ENCODE peak calls at places on chromosome 1, in seven cellular contexts. H, P, Y, O, C, S and G are unnamed samples.

GRCh38 chr1:247443641-247444040 is 14.3 kb downstream of the OR2B11 start:
- DNase-seq in C (no peak), H (no peak), O (no peak), S (no peak), P (no peak), Y (no peak), G (no peak)

GRCh38 chr1:167762061-167762746 is 40.4 kb downstream of the MPZL1 start:
- DNase-seq in P (no peak), Y (no peak), O (no peak), H (no peak), C (no peak), S (peak; percentile 51), G (no peak)

GRCh38 chr1:21490774-21491482 is 18.3 kb upstream of the ALPL start:
- DNase-seq in S (peak; percentile 74), Y (peak; percentile 78), O (no peak), H (no peak), C (peak; percentile 82), P (peak; percentile 64), G (peak; percentile 91)

GRCh38 chr1:211713231-211713630 is 37.8 kb upstream of the NEK2 start:
- DNase-seq in C (no peak), Y (no peak), H (no peak), P (no peak), O (no peak), S (peak; percentile 56), G (no peak)

GRCh38 chr1:27719286-27720251 is 6.2 kb upstream of the FAM76A start:
- DNase-seq in P (peak; percentile 6), C (peak; percentile 25), H (no peak), O (no peak), S (peak; percentile 33), Y (no peak), G (no peak)

GRCh38 chr1:198934901-198935301 is 296.1 kb downstream of the PTPRC start:
- DNase-seq in Y (no peak), C (peak; percentile 78), P (peak; percentile 51), S (no peak), O (no peak), H (no peak), G (no peak)

GRCh38 chr1:50424045-50424939 is 1.0 kb upstream of the DMRTA2 start:
- DNase-seq in P (no peak), O (no peak), Y (peak; percentile 32), C (peak; percentile 38), H (no peak), S (no peak), G (no peak)

GRCh38 chr1:89518116-89518780 is 6.4 kb upstream of the LRRC8B start:
- DNase-seq in S (peak; percentile 39), O (no peak), C (peak; percentile 24), P (peak; percentile 18), Y (no peak), H (no peak), G (no peak)

GRCh38 chr1:45945426-45945825 is 142.0 kb downstream of the MAST2 start:
- DNase-seq in H (no peak), Y (no peak), S (no peak), O (no peak), P (peak; percentile 59), C (peak; percentile 11), G (no peak)

GRCh38 chr1:160205974-160206369 is 788 bp downstream of the PEA15 start:
- DNase-seq in P (peak; percentile 64), S (peak; percentile 68), Y (no peak), O (no peak), C (peak; percentile 74), H (no peak), G (no peak)

GRCh38 chr1:92488832-92489231 is 2.1 kb upstream of the GFI1 start:
- DNase-seq in Y (no peak), O (no peak), C (no peak), S (no peak), H (no peak), P (no peak), G (no peak)

GRCh38 chr1:111141803-111142202 is 1.8 kb downstream of the CEPT1 start:
- DNase-seq in O (no peak), C (no peak), P (no peak), Y (no peak), S (peak; percentile 41), H (no peak), G (no peak)

GRCh38 chr1:231037585-231038517 is 2.2 kb downstream of the FAM89A start:
- DNase-seq in P (no peak), S (peak; percentile 71), H (no peak), Y (peak; percentile 93), O (no peak), C (peak; percentile 96), G (no peak)

GRCh38 chr1:219792337-219793021 is 135.9 kb downstream of the SLC30A10 start:
- DNase-seq in H (no peak), P (peak; percentile 75), Y (no peak), O (no peak), C (no peak), S (no peak), G (no peak)

GRCh38 chr1:162397943-162398560 is 13.9 kb downstream of the SH2D1B start:
- DNase-seq in C (no peak), H (no peak), P (no peak), S (no peak), Y (peak; percentile 68), O (no peak), G (no peak)

GRCh38 chr1:245212221-245212710 is 57.5 kb downstream of the KIF26B start:
- DNase-seq in C (no peak), O (no peak), P (no peak), S (no peak), Y (no peak), H (no peak), G (no peak)

GRCh38 chr1:30533141-30533540 is 190.2 kb downstream of the MATN1 start:
- DNase-seq in Y (no peak), C (no peak), S (no peak), H (no peak), O (no peak), P (no peak), G (no peak)

GRCh38 chr1:11488966-11489625 is 10.1 kb downstream of the DISP3 start:
- DNase-seq in Y (no peak), P (no peak), S (no peak), O (no peak), C (no peak), H (no peak), G (no peak)

GRCh38 chr1:245156736-245157505 is 2.1 kb downstream of the KIF26B start:
- DNase-seq in Y (peak; percentile 75), H (no peak), C (peak; percentile 34), S (peak; percentile 74), P (peak; percentile 12), O (no peak), G (peak; percentile 52)

GRCh38 chr1:228955691-228956090 is 220.4 kb downstream of the RHOU start:
- DNase-seq in H (no peak), P (peak; percentile 70), O (no peak), S (no peak), Y (no peak), C (peak; percentile 48), G (no peak)

GRCh38 chr1:198598796-198599321 is 40.0 kb upstream of the PTPRC start:
- DNase-seq in C (no peak), Y (no peak), O (no peak), S (no peak), H (no peak), P (no peak), G (no peak)

GRCh38 chr1:30283199-30283962 is 440.0 kb downstream of the MATN1 start:
- DNase-seq in P (no peak), Y (no peak), H (no peak), C (no peak), O (no peak), S (no peak), G (no peak)

GRCh38 chr1:86866665-86867064 is 47.3 kb downstream of the SELENOF start:
- DNase-seq in P (peak; percentile 87), C (peak; percentile 73), Y (no peak), O (no peak), H (no peak), S (peak; percentile 47), G (no peak)

DNA sequence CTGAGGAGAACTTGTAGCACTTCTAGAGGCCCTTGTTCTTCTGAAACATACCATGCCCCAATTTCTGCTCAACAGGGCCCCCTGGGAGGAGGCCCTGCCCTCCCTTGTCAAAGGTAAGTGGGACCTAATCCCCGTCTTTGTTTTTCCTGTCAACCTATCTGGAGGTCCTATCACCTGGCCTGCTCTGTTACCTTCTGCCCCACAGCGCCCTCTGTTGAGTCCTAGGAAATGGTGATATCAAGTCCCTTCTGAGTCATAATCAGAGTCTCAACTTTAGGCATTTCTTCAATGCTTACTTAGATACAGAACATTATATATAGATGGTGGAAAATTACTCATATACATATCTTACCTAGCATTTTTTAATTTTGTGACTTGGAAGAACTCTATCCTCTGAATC is 28.2 kb upstream of the FCRL4 start:
- DNase-seq in P (no peak), C (no peak), Y (peak; percentile 85), H (peak; percentile 21), S (peak; percentile 17), O (no peak), G (peak; percentile 70)
- H2BK5ac ChIP-seq in P (no peak overlapping the region), C (no peak overlapping the region), Y (no peak overlapping the region), H (no peak overlapping the region), S (no peak overlapping the region), O (no peak overlapping the region), G (no peak overlapping the region)

DNA sequence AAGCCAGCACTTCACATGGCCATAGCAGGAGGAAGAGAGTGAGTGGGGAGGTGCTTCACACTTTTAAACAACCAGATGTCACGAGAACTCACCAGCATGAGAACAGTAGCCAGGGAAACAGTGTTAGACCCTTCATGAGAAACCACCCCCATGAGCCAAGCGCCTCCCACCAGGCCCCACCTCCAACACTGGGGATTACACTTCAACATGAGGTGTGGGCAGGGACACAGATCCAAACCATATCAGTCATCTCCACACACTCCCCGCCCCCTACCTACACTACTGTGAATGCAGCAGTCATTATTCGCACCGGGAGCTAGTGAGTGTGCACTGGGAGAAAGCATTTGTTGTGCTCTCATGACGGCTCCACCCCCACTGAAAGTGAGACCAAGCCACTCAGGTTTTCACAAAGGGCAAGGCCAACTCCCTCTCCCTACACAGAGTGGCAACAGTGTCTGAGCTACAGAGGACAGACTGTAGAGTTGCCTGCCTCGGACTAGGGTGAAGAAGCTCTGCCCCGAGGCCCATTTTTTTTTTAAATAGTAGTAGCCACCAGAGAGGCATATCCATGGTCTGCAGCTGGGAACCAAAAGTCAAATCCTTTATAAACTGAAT is 125.6 kb downstream of the BARHL2 start:
- DNase-seq in H (no peak), O (no peak), P (no peak), S (no peak), C (no peak), Y (peak; percentile 52), G (no peak)
- H2BK5ac ChIP-seq in H (no peak overlapping the region), O (no peak overlapping the region), P (no peak overlapping the region), S (no peak overlapping the region), C (no peak overlapping the region), Y (no peak overlapping the region), G (no peak overlapping the region)

DNA sequence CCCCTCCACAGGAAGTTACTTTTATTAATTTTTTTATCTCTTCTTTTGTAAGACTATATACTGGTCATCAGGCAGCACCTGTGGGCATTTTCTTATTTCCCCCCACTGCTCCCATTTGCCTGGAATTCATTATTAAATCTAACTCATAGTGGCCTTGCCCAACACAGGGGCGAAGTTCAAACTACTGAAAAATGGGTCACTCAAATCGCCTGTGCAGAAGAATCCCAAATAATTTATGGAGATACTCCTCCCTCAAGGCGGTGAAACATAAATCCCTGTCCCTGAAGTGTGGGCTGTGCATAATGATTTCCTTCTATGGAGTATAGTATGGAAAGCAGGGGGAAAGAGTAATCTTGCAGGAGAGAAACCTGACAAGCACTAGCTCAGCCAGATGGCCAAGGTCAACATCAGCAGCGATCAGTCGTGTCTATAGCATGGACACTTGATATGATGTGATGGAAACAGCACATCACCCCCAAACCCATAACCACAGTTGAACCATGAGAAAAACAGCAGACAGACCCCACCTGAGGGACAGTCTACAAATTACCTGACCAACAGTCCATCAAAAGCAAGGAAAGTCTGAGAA is 7.8 kb downstream of the CAMK2N1 start:
- DNase-seq in S (no peak), Y (no peak), C (no peak), H (no peak), O (no peak), P (no peak), G (no peak)
- H2BK5ac ChIP-seq in S (no peak overlapping the region), Y (no peak overlapping the region), C (no peak overlapping the region), H (no peak overlapping the region), O (no peak overlapping the region), P (peak overlapping the region; percentile 57), G (no peak overlapping the region)

GRCh38 chr1:112431038-112431437 is 35.0 kb downstream of the CTTNBP2NL start:
- DNase-seq in Y (no peak), P (no peak), S (peak; percentile 6), H (no peak), C (no peak), O (no peak), G (no peak)
- H2BK5ac ChIP-seq in Y (no peak overlapping the region), P (peak overlapping the region; percentile 26), S (no peak overlapping the region), H (no peak overlapping the region), C (no peak overlapping the region), O (no peak overlapping the region), G (no peak overlapping the region)